ENCODE peak calls at places on chromosome 16, in nine cellular contexts. One of them, this sample, is unnamed.

GRCh38 chr16:49576173-49576494 is 202.5 kb downstream of the C16orf78 start:
- DNase-seq in Kasumi-1: no peak
- DNase-seq in AML-193: no peak
- DNase-seq in osteocyte: no peak
- DNase-seq in stomach: no peak
- DNase-seq in body of pancreas: no peak
- DNase-seq in frontal cortex: no peak
- DNase-seq in A673: no peak
- DNase-seq in GM13976: no peak
- DNase-seq in this sample: no peak

GRCh38 chr16:57757326-57757786 is 21.8 kb downstream of the KATNB1 start:
- DNase-seq in Kasumi-1: peak
- DNase-seq in AML-193: peak
- DNase-seq in osteocyte: peak
- DNase-seq in stomach: peak
- DNase-seq in body of pancreas: peak
- DNase-seq in frontal cortex: peak
- DNase-seq in A673: peak
- DNase-seq in GM13976: peak
- DNase-seq in this sample: peak

GRCh38 chr16:10896723-10897122 is 19.7 kb downstream of the CIITA start:
- DNase-seq in Kasumi-1: no peak
- DNase-seq in AML-193: no peak
- DNase-seq in osteocyte: no peak
- DNase-seq in stomach: no peak
- DNase-seq in body of pancreas: no peak
- DNase-seq in frontal cortex: no peak
- DNase-seq in A673: no peak
- DNase-seq in GM13976: no peak
- DNase-seq in this sample: no peak

GRCh38 chr16:1863681-1864460 is 8.1 kb downstream of the MEIOB start:
- DNase-seq in Kasumi-1: peak
- DNase-seq in AML-193: peak
- DNase-seq in osteocyte: peak
- DNase-seq in stomach: no peak
- DNase-seq in body of pancreas: peak
- DNase-seq in frontal cortex: no peak
- DNase-seq in A673: peak
- DNase-seq in GM13976: no peak
- DNase-seq in this sample: no peak

GRCh38 chr16:81204794-81205680 is 33.5 kb upstream of the BCO1 start:
- DNase-seq in Kasumi-1: peak
- DNase-seq in AML-193: peak
- DNase-seq in osteocyte: no peak
- DNase-seq in stomach: peak
- DNase-seq in body of pancreas: peak
- DNase-seq in frontal cortex: peak
- DNase-seq in A673: peak
- DNase-seq in GM13976: peak
- DNase-seq in this sample: peak

GRCh38 chr16:2860826-2861567 is 3.0 kb upstream of the PRSS22 start:
- DNase-seq in Kasumi-1: no peak
- DNase-seq in AML-193: peak
- DNase-seq in osteocyte: no peak
- DNase-seq in stomach: no peak
- DNase-seq in body of pancreas: no peak
- DNase-seq in frontal cortex: no peak
- DNase-seq in A673: no peak
- DNase-seq in GM13976: no peak
- DNase-seq in this sample: no peak

GRCh38 chr16:66569131-66569530 is 2.9 kb downstream of the CMTM1 start:
- DNase-seq in Kasumi-1: no peak
- DNase-seq in AML-193: no peak
- DNase-seq in osteocyte: no peak
- DNase-seq in stomach: no peak
- DNase-seq in body of pancreas: no peak
- DNase-seq in frontal cortex: no peak
- DNase-seq in A673: no peak
- DNase-seq in GM13976: no peak
- DNase-seq in this sample: no peak

GRCh38 chr16:67844441-67844840 is 2.3 kb upstream of the NUTF2 start:
- DNase-seq in Kasumi-1: no peak
- DNase-seq in AML-193: no peak
- DNase-seq in osteocyte: no peak
- DNase-seq in stomach: no peak
- DNase-seq in body of pancreas: no peak
- DNase-seq in frontal cortex: no peak
- DNase-seq in A673: no peak
- DNase-seq in GM13976: no peak
- DNase-seq in this sample: no peak

GRCh38 chr16:23072769-23073549 is 76.3 kb downstream of the USP31 start:
- DNase-seq in Kasumi-1: no peak
- DNase-seq in AML-193: no peak
- DNase-seq in osteocyte: no peak
- DNase-seq in stomach: no peak
- DNase-seq in body of pancreas: no peak
- DNase-seq in frontal cortex: no peak
- DNase-seq in A673: no peak
- DNase-seq in GM13976: no peak
- DNase-seq in this sample: no peak

GRCh38 chr16:1976216-1976520 is 4.3 kb downstream of the TBL3 start:
- DNase-seq in Kasumi-1: no peak
- DNase-seq in AML-193: no peak
- DNase-seq in osteocyte: no peak
- DNase-seq in stomach: no peak
- DNase-seq in body of pancreas: no peak
- DNase-seq in frontal cortex: no peak
- DNase-seq in A673: no peak
- DNase-seq in GM13976: no peak
- DNase-seq in this sample: no peak

GRCh38 chr16:9318764-9319163 is 227.3 kb downstream of the HAPSTR1 start:
- DNase-seq in Kasumi-1: no peak
- DNase-seq in AML-193: no peak
- DNase-seq in osteocyte: no peak
- DNase-seq in stomach: no peak
- DNase-seq in body of pancreas: no peak
- DNase-seq in frontal cortex: no peak
- DNase-seq in A673: peak
- DNase-seq in GM13976: no peak
- DNase-seq in this sample: no peak

GRCh38 chr16:89137666-89138512 is 33.7 kb upstream of the CDH15 start:
- DNase-seq in Kasumi-1: no peak
- DNase-seq in AML-193: no peak
- DNase-seq in osteocyte: no peak
- DNase-seq in stomach: no peak
- DNase-seq in body of pancreas: no peak
- DNase-seq in frontal cortex: no peak
- DNase-seq in A673: no peak
- DNase-seq in GM13976: no peak
- DNase-seq in this sample: no peak

GRCh38 chr16:8863594-8864424 is 5.0 kb downstream of the CARHSP1 start:
- DNase-seq in Kasumi-1: no peak
- DNase-seq in AML-193: no peak
- DNase-seq in osteocyte: no peak
- DNase-seq in stomach: peak
- DNase-seq in body of pancreas: peak
- DNase-seq in frontal cortex: peak
- DNase-seq in A673: no peak
- DNase-seq in GM13976: no peak
- DNase-seq in this sample: no peak

GRCh38 chr16:69396187-69397061 is 10.6 kb upstream of the TERF2 start:
- DNase-seq in Kasumi-1: peak
- DNase-seq in AML-193: peak
- DNase-seq in osteocyte: peak
- DNase-seq in stomach: peak
- DNase-seq in body of pancreas: peak
- DNase-seq in frontal cortex: no peak
- DNase-seq in A673: peak
- DNase-seq in GM13976: peak
- DNase-seq in this sample: peak

GRCh38 chr16:89048087-89048729 is 45.4 kb upstream of the ACSF3 start:
- DNase-seq in Kasumi-1: no peak
- DNase-seq in AML-193: no peak
- DNase-seq in osteocyte: no peak
- DNase-seq in stomach: no peak
- DNase-seq in body of pancreas: no peak
- DNase-seq in frontal cortex: no peak
- DNase-seq in A673: no peak
- DNase-seq in GM13976: no peak
- DNase-seq in this sample: no peak

GRCh38 chr16:88782454-88783390 is 2.3 kb downstream of the PIEZO1 start:
- DNase-seq in Kasumi-1: peak
- DNase-seq in AML-193: no peak
- DNase-seq in osteocyte: no peak
- DNase-seq in stomach: no peak
- DNase-seq in body of pancreas: no peak
- DNase-seq in frontal cortex: no peak
- DNase-seq in A673: peak
- DNase-seq in GM13976: no peak
- DNase-seq in this sample: no peak

GRCh38 chr16:24309222-24309905 is 53.2 kb downstream of the CACNG3 start:
- DNase-seq in Kasumi-1: no peak
- DNase-seq in AML-193: no peak
- DNase-seq in osteocyte: no peak
- DNase-seq in stomach: peak
- DNase-seq in body of pancreas: peak
- DNase-seq in frontal cortex: no peak
- DNase-seq in A673: peak
- DNase-seq in GM13976: no peak
- DNase-seq in this sample: no peak

GRCh38 chr16:70593544-70593943 is 52.8 kb upstream of the IL34 start:
- DNase-seq in Kasumi-1: no peak
- DNase-seq in AML-193: no peak
- DNase-seq in osteocyte: no peak
- DNase-seq in stomach: no peak
- DNase-seq in body of pancreas: no peak
- DNase-seq in frontal cortex: no peak
- DNase-seq in A673: no peak
- DNase-seq in GM13976: no peak
- DNase-seq in this sample: no peak

GRCh38 chr16:11253009-11253994 is 2.7 kb downstream of the SOCS1 start:
- DNase-seq in Kasumi-1: no peak
- DNase-seq in AML-193: peak
- DNase-seq in osteocyte: no peak
- DNase-seq in stomach: no peak
- DNase-seq in body of pancreas: no peak
- DNase-seq in frontal cortex: no peak
- DNase-seq in A673: no peak
- DNase-seq in GM13976: no peak
- DNase-seq in this sample: peak

GRCh38 chr16:52398491-52398960 is 148.4 kb downstream of the TOX3 start:
- DNase-seq in Kasumi-1: no peak
- DNase-seq in AML-193: no peak
- DNase-seq in osteocyte: no peak
- DNase-seq in stomach: no peak
- DNase-seq in body of pancreas: no peak
- DNase-seq in frontal cortex: no peak
- DNase-seq in A673: no peak
- DNase-seq in GM13976: no peak
- DNase-seq in this sample: no peak

GRCh38 chr16:84396537-84397008 is 28.2 kb downstream of the ATP2C2 start:
- DNase-seq in Kasumi-1: no peak
- DNase-seq in AML-193: no peak
- DNase-seq in osteocyte: no peak
- DNase-seq in stomach: no peak
- DNase-seq in body of pancreas: no peak
- DNase-seq in frontal cortex: no peak
- DNase-seq in A673: no peak
- DNase-seq in GM13976: no peak
- DNase-seq in this sample: no peak

GRCh38 chr16:14357328-14357727 is 272.7 kb downstream of the PARN start:
- DNase-seq in Kasumi-1: no peak
- DNase-seq in AML-193: no peak
- DNase-seq in osteocyte: no peak
- DNase-seq in stomach: no peak
- DNase-seq in body of pancreas: no peak
- DNase-seq in frontal cortex: no peak
- DNase-seq in A673: no peak
- DNase-seq in GM13976: no peak
- DNase-seq in this sample: no peak

GRCh38 chr16:23229714-23230113 is 47.2 kb downstream of the SCNN1G start:
- DNase-seq in Kasumi-1: no peak
- DNase-seq in AML-193: no peak
- DNase-seq in osteocyte: no peak
- DNase-seq in stomach: no peak
- DNase-seq in body of pancreas: no peak
- DNase-seq in frontal cortex: no peak
- DNase-seq in A673: no peak
- DNase-seq in GM13976: no peak
- DNase-seq in this sample: no peak

GRCh38 chr16:55830658-55831294 is 2.1 kb downstream of the CES1 start:
- DNase-seq in Kasumi-1: no peak
- DNase-seq in AML-193: no peak
- DNase-seq in osteocyte: peak
- DNase-seq in stomach: no peak
- DNase-seq in body of pancreas: no peak
- DNase-seq in frontal cortex: no peak
- DNase-seq in A673: peak
- DNase-seq in GM13976: no peak
- DNase-seq in this sample: no peak